ENCODE peak calls at places on chromosomes 3 and 15, in four cellular contexts. W is HCT116, I is K562, R is HepG2. S is an unnamed sample.

GRCh38 chr15:92384391-92384790 is 9.3 kb upstream of the ST8SIA2 start:
- DNase-seq in I (no peak), R (no peak), W (no peak), S (no peak)

GRCh38 chr15:89325039-89325803 is 9.4 kb downstream of the POLG start:
- DNase-seq in W (no peak), I (no peak), R (no peak), S (no peak)

GRCh38 chr3:105824129-105824528 is 44.7 kb downstream of the CBLB start:
- DNase-seq in W (no peak), R (no peak), I (no peak), S (no peak)

GRCh38 chr3:152458725-152459515 is 190.2 kb downstream of the MBNL1 start:
- DNase-seq in I (no peak), W (no peak), R (no peak), S (no peak)

GRCh38 chr3:8442993-8443670 is 58.5 kb upstream of the LMCD1 start:
- DNase-seq in R (no peak), I (no peak), W (no peak), S (peak)

GRCh38 chr3:154538566-154539360 is 108.8 kb upstream of the GPR149 start:
- DNase-seq in I (no peak), W (no peak), R (no peak), S (no peak)

GRCh38 chr15:77692614-77693013 is 59.9 kb upstream of the LINGO1 start:
- DNase-seq in W (no peak), R (no peak), I (no peak), S (no peak)

GRCh38 chr3:128435561-128435960 is 31.1 kb downstream of the DNAJB8 start:
- DNase-seq in W (no peak), R (no peak), I (no peak), S (no peak)

GRCh38 chr3:71658131-71658530 is 67.1 kb downstream of the EIF4E3 start:
- DNase-seq in R (no peak), W (peak), I (no peak), S (no peak)

GRCh38 chr15:39666671-39667070 is 85.8 kb downstream of the THBS1 start:
- DNase-seq in I (no peak), W (no peak), R (no peak), S (no peak)

GRCh38 chr15:78638658-78639314 is 2.2 kb downstream of the CHRNB4 start:
- DNase-seq in R (peak), I (peak), W (peak), S (peak)

GRCh38 chr15:67093146-67093874 is 27.9 kb downstream of the SMAD3 start:
- DNase-seq in W (no peak), R (no peak), I (no peak), S (no peak)

GRCh38 chr3:153273767-153274443 is 111.9 kb downstream of the RAP2B start:
- DNase-seq in W (no peak), I (no peak), R (no peak), S (no peak)

GRCh38 chr15:25797511-25798206 is 65.5 kb downstream of the ATP10A start:
- DNase-seq in W (no peak), I (no peak), R (no peak), S (peak)

DNA sequence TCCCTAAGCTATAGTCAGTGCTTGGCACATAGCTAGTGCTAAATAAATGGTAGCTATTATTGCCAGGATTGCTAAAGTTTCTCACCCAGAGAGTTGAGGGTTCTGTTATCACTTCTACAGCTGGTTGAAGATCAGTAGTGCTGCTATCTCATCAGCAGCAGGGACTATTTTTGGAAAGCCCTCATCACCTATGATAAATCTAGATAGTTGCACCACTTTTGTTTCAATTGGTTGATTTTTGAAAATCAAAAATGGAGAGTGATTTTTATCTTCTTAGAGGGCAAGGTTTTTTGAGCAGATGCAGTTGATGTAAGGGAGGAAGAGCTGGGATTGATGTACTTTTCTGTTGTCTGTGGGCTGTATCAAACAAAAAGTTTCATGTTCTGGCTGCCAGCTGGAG is 101.6 kb downstream of the ST6GAL1 start:
- DNase-seq in R (no peak), I (no peak), W (no peak), S (no peak)
- H2AFZ ChIP-seq in R (no peak), I (no peak), W (no peak), S (no peak)

GRCh38 chr15:87623832-87624231 is 632.7 kb downstream of the NTRK3 start:
- DNase-seq in I (peak), W (no peak), R (no peak), S (no peak)
- TF ChIP-seq ELF1 in I (no peak), W (no peak), R (no peak), S (no peak)

GRCh38 chr15:27339138-27339537 is 368.2 kb downstream of the GABRG3 start:
- DNase-seq in R (no peak), I (peak), W (no peak), S (no peak)

GRCh38 chr15:27336676-27337075 is 365.7 kb downstream of the GABRG3 start:
- DNase-seq in I (no peak), R (no peak), W (no peak), S (no peak)

GRCh38 chr15:27342991-27343390 is 372.0 kb downstream of the GABRG3 start:
- DNase-seq in R (no peak), W (no peak), I (no peak), S (peak)

DNA sequence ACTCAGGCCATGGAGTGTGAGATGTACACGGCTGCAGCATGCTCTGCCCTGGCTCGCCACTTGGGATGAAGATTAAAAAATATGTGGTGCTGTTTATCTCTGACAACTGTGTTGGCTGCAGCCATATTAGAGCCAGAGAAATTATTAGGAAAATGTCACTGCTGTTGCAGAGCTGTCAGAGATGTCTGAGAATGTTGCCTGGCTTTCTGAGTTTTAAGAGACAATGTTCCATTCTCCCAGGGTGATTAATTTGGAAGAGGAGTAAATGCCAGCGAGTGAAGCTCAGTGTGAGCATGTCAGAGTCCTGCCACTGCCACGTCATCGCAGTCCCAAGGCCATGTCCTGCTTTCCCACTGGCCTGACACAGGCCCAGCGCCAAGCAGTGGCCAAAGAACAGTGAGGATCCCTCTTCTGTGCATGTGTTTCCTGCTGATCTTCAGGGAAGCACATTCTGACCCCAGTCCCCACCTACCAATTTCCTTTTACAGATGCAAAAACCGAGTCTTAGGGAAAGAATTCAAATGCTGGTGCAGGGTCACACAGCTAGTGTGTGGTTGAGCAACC is 370.9 kb downstream of the GABRG3 start:
- DNase-seq in W (no peak), R (no peak), I (no peak), S (no peak)
- H2AFZ ChIP-seq in W (no peak), R (no peak), I (no peak), S (no peak)

DNA sequence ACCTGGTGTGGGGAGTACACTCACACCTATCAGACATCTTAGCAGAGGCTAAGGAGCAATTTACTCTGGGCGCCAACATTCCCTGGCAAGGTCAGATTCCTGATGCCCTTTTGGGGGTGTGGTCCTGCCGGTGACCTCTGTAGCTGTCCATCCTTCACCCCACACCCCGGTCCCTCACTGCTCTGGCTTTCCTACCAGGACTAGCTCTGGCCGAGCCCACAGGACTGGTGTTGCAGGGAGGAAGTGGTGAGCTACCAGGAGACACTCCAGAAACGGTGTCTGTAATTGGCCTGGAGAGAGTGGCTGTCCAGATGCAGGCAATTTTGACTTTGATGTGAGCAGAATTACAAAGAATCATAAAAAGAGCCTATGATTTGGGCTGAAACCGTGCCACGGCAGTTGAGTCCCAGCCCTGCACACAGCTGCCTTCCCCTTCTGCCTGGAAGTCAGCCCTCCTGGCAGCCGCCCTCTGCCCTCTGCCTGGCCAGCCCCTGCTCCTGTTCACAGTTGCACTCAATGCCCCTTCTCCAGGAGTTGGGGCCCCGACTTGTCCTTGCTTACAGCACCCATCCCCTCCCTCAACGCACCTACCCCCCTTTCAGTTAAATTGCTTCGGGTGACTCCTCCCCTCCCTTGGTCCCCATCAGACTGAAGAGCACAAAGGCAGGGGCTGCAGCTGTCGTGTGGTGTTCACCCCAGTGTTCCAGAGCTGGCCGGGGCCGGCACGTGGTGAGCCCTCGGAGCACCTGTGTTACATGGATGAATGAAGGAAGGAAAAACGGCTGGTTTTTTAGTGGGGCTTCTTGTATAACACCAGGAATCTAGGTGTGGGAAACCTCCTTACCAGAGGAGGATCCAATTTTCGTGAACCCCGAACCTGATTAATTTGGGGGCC is 80.2 kb upstream of the TPM1 start:
- DNase-seq in I (no peak), R (no peak), W (no peak), S (no peak)
- TF ChIP-seq ELF1 in I (no peak), R (no peak), W (no peak), S (no peak)

DNA sequence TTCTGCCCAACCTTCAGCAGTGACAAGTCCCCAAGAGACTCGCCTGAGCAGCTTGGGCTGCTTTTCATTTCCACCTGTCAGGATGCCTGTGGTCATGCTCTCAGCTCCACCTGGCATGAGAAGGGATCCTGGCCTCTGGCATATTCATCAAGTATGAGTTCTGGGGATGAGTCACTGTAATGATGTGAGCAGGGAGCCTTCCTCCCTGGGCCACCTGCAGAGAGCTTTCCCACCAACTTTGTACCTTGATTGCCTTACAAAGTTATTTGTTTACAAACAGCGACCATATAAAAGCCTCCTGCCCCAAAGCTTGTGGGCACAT is 3.5 kb downstream of the MYD88 start:
- DNase-seq in R (no peak), W (no peak), I (no peak), S (no peak)
- H2AFZ ChIP-seq in R (no peak), W (no peak), I (no peak), S (no peak)